ENCODE peak calls at places on chromosomes 13 and 19, in ten cellular contexts. B, W, E, R, M, P, C, K, O and L are unnamed samples.

GRCh38 chr19:37361994-37362393 is 8.9 kb upstream of the ZNF527 start:
- DNase-seq in B (no peak), W (peak; percentile 9), E (no peak), R (no peak), M (no peak), P (no peak), C (no peak), K (peak; percentile 13), O (no peak), L (no peak)

GRCh38 chr13:28161370-28161769 is 23.0 kb downstream of the PAN3 start:
- DNase-seq in B (no peak), W (peak; percentile 8), E (no peak), R (no peak), M (no peak), P (no peak), C (peak; percentile 8), K (peak; percentile 38), O (no peak), L (peak; percentile 30)

GRCh38 chr13:107413005-107413404 is 802.3 kb downstream of the LIG4 start:
- DNase-seq in B (no peak), W (no peak), E (no peak), R (no peak), M (no peak), P (no peak), C (no peak), K (no peak), O (no peak), L (no peak)

GRCh38 chr13:108948269-108948671 is 318.9 kb downstream of the MYO16 start:
- DNase-seq in B (no peak), W (no peak), E (no peak), R (no peak), M (no peak), P (no peak), C (no peak), K (peak; percentile 81), O (no peak), L (no peak)

GRCh38 chr19:3117746-3118145 is 18.1 kb upstream of the GNA15 start:
- DNase-seq in B (no peak), W (no peak), E (no peak), R (no peak), M (no peak), P (no peak), C (no peak), K (no peak), O (no peak), L (no peak)

GRCh38 chr19:35792312-35792711 is 16.9 kb downstream of the ARHGAP33 start:
- DNase-seq in B (no peak), W (no peak), E (no peak), R (no peak), M (no peak), P (no peak), C (no peak), K (no peak), O (no peak), L (no peak)

GRCh38 chr19:13024126-13024957 is 29.1 kb downstream of the NFIX start:
- DNase-seq in B (no peak), W (no peak), E (no peak), R (no peak), M (no peak), P (no peak), C (no peak), K (no peak), O (peak; percentile 63), L (no peak)

GRCh38 chr13:50592412-50593145 is 250.9 kb downstream of the DLEU7 start:
- DNase-seq in B (no peak), W (peak; percentile 73), E (no peak), R (no peak), M (no peak), P (peak; percentile 17), C (no peak), K (peak; percentile 85), O (no peak), L (peak; percentile 53)

GRCh38 chr19:13055213-13056051 is 47.2 kb downstream of the LYL1 start:
- DNase-seq in B (no peak), W (peak; percentile 96), E (peak; percentile 88), R (no peak), M (peak; percentile 36), P (no peak), C (peak; percentile 83), K (peak; percentile 29), O (no peak), L (peak; percentile 92)

GRCh38 chr13:24630121-24630520 is 50.1 kb upstream of the ATP12A start:
- DNase-seq in B (no peak), W (no peak), E (no peak), R (no peak), M (no peak), P (no peak), C (no peak), K (no peak), O (no peak), L (no peak)

GRCh38 chr13:31835932-31836331 is 96.6 kb downstream of the RXFP2 start:
- DNase-seq in B (no peak), W (peak; percentile 60), E (no peak), R (no peak), M (no peak), P (no peak), C (peak; percentile 44), K (peak; percentile 62), O (no peak), L (peak; percentile 56)

GRCh38 chr19:34834513-34834912 is 61.5 kb upstream of the ZNF599 start:
- DNase-seq in B (no peak), W (no peak), E (no peak), R (no peak), M (no peak), P (no peak), C (no peak), K (no peak), O (no peak), L (no peak)

GRCh38 chr19:33325920-33326319 is 23.6 kb upstream of the CEBPA start:
- DNase-seq in B (no peak), W (peak; percentile 23), E (no peak), R (no peak), M (no peak), P (no peak), C (no peak), K (no peak), O (peak; percentile 49), L (no peak)

GRCh38 chr13:65584126-65584525 is 1646.0 kb downstream of the PCDH9 start:
- DNase-seq in B (no peak), W (no peak), E (no peak), R (no peak), M (no peak), P (no peak), C (no peak), K (no peak), O (no peak), L (no peak)

GRCh38 chr19:32224371-32225244 is 120.8 kb upstream of the ZNF507 start:
- DNase-seq in B (peak; percentile 76), W (peak; percentile 41), E (peak; percentile 78), R (peak; percentile 49), M (peak; percentile 78), P (no peak), C (peak; percentile 90), K (peak; percentile 37), O (no peak), L (peak; percentile 73)

GRCh38 chr19:28393574-28394336 is 819.2 kb downstream of the UQCRFS1 start:
- DNase-seq in B (no peak), W (no peak), E (no peak), R (no peak), M (no peak), P (no peak), C (no peak), K (no peak), O (no peak), L (no peak)

GRCh38 chr19:6820237-6820636 is 47.7 kb downstream of the VAV1 start:
- DNase-seq in B (no peak), W (no peak), E (no peak), R (no peak), M (no peak), P (no peak), C (no peak), K (no peak), O (no peak), L (no peak)

GRCh38 chr13:34019870-34020269 is 201.9 kb downstream of the RFC3 start:
- DNase-seq in B (no peak), W (peak; percentile 42), E (no peak), R (no peak), M (no peak), P (no peak), C (no peak), K (no peak), O (no peak), L (no peak)

GRCh38 chr19:53422551-53422950 is 9.2 kb upstream of the ZNF761 start:
- DNase-seq in B (no peak), W (no peak), E (no peak), R (no peak), M (no peak), P (no peak), C (no peak), K (no peak), O (no peak), L (no peak)

GRCh38 chr19:13902993-13903555 is 2.8 kb downstream of the BRME1 start:
- DNase-seq in B (no peak), W (peak; percentile 33), E (no peak), R (no peak), M (peak; percentile 20), P (no peak), C (no peak), K (no peak), O (no peak), L (no peak)

GRCh38 chr19:29491491-29491890 is 34.3 kb upstream of the VSTM2B start:
- DNase-seq in B (no peak), W (no peak), E (no peak), R (no peak), M (no peak), P (no peak), C (no peak), K (no peak), O (peak; percentile 4), L (no peak)